ENCODE peak calls at places on chromosome 4, in five cellular contexts. S is NAMALWA, Y is glutamatergic neuron, Z is fibroblast of pulmonary artery, L is ACHN. Q is an unnamed sample.

GRCh38 chr4:82626251-82626868 is 64.6 kb upstream of the TMEM150C start:
- DNase-seq in S (no peak), Y (no peak), Z (no peak), L (no peak), Q (no peak)

GRCh38 chr4:169115897-169116254 is 105.8 kb upstream of the CBR4 start:
- DNase-seq in S (peak; percentile 6), Y (no peak), Z (peak; percentile 95), L (peak; percentile 91), Q (no peak)

GRCh38 chr4:122777846-122778501 is 45.5 kb downstream of the BBS12 start:
- DNase-seq in S (no peak), Y (no peak), Z (peak; percentile 79), L (no peak), Q (no peak)

GRCh38 chr4:152705918-152706317 is 26.1 kb upstream of the TMEM154 start:
- DNase-seq in S (no peak), Y (no peak), Z (no peak), L (no peak), Q (no peak)

GRCh38 chr4:137312257-137312656 is 220.0 kb downstream of the PCDH18 start:
- DNase-seq in S (no peak), Y (no peak), Z (peak; percentile 46), L (no peak), Q (no peak)

GRCh38 chr4:137474711-137475301 is 57.5 kb downstream of the PCDH18 start:
- DNase-seq in S (no peak), Y (no peak), Z (peak; percentile 75), L (no peak), Q (peak; percentile 16)

GRCh38 chr4:40976343-40976742 is 226.6 kb downstream of the NSUN7 start:
- DNase-seq in S (peak; percentile 74), Y (no peak), Z (peak; percentile 79), L (peak; percentile 63), Q (peak; percentile 24)

GRCh38 chr4:139934336-139934735 is 219.6 kb downstream of the MAML3 start:
- DNase-seq in S (no peak), Y (peak; percentile 62), Z (no peak), L (no peak), Q (peak; percentile 48)

GRCh38 chr4:78542373-78542772 is 9.2 kb upstream of the ANXA3 start:
- DNase-seq in S (no peak), Y (no peak), Z (peak; percentile 69), L (no peak), Q (no peak)

GRCh38 chr4:111937368-111937767 is 207.9 kb upstream of the FAM241A start:
- DNase-seq in S (peak; percentile 71), Y (no peak), Z (peak; percentile 51), L (peak; percentile 38), Q (no peak)

GRCh38 chr4:119299221-119300071 is 22.5 kb downstream of the FABP2 start:
- DNase-seq in S (peak; percentile 89), Y (no peak), Z (peak; percentile 18), L (peak; percentile 24), Q (no peak)

GRCh38 chr4:69546121-69546520 is 50.4 kb upstream of the UGT2B4 start:
- DNase-seq in S (no peak), Y (no peak), Z (peak; percentile 2), L (no peak), Q (no peak)

GRCh38 chr4:48816971-48817370 is 13.9 kb upstream of the OCIAD1 start:
- DNase-seq in S (no peak), Y (no peak), Z (no peak), L (no peak), Q (no peak)

GRCh38 chr4:158722291-158722916 is 792 bp downstream of the PPID start:
- DNase-seq in S (peak; percentile 25), Y (no peak), Z (peak; percentile 49), L (peak; percentile 20), Q (no peak)

GRCh38 chr4:106253364-106254129 is 62.5 kb downstream of the TBCK start:
- DNase-seq in S (no peak), Y (no peak), Z (no peak), L (no peak), Q (no peak)

GRCh38 chr4:156290811-156291210 is 337.1 kb upstream of the CTSO start:
- DNase-seq in S (no peak), Y (no peak), Z (no peak), L (no peak), Q (no peak)

GRCh38 chr4:173213296-173213695 is 44.7 kb downstream of the GALNT7 start:
- DNase-seq in S (no peak), Y (no peak), Z (peak; percentile 70), L (no peak), Q (no peak)

GRCh38 chr4:184461711-184462110 is 12.6 kb downstream of the IRF2 start:
- DNase-seq in S (no peak), Y (no peak), Z (no peak), L (no peak), Q (no peak)

Q was measured in adrenal gland.